ENCODE peak calls at places on chromosomes 13 and 19, in ten cellular contexts. M is aorta; K is LHCN-M2; U is keratinocyte; N is activated CD4-positive, alpha-beta T cell treated with anti-CD3 and anti-CD28 coated beads, Interleukin-2, amount 50 U/mL, for 1 hour; P is omental fat pad; Y is NCI-H1417 treated with DMSO at 0.1 percent for 48 hours; F is activated CD4-positive, alpha-beta memory T cell treated with anti-CD3 and anti-CD28 coated beads, Interleukin-2, amount 10 ng/mL, durations not matched to agents 7 days and 5 days; V is fibroblast of the aortic adventitia; D is NCI-H774. O is an unnamed sample.

GRCh38 chr13:64912141-64912540 is 2318.0 kb downstream of the PCDH9 start:
- DNase-seq in D (no peak), V (peak), K (peak), M (no peak), Y (no peak), P (no peak), F (no peak), N (no peak), U (no peak), O (no peak)

GRCh38 chr13:25319781-25320180 is 18.4 kb downstream of the NUP58 start:
- DNase-seq in U (no peak), P (no peak), F (no peak), Y (no peak), D (no peak), N (no peak), V (no peak), M (no peak), K (no peak), O (no peak)

GRCh38 chr19:2038284-2039081 is 12.6 kb downstream of the MKNK2 start:
- DNase-seq in N (no peak), M (peak), U (no peak), D (no peak), F (no peak), V (no peak), Y (no peak), K (no peak), P (no peak), O (no peak)

GRCh38 chr19:40284501-40285352 is at the start of gene AKT2:
- DNase-seq in K (no peak), F (peak), M (peak), P (no peak), U (no peak), V (peak), N (peak), D (no peak), Y (no peak), O (no peak)

GRCh38 chr19:9144920-9145319 is 4.7 kb downstream of the ZNF317 start:
- DNase-seq in K (peak), Y (no peak), M (no peak), P (no peak), D (no peak), U (no peak), V (peak), F (no peak), N (no peak), O (no peak)

GRCh38 chr13:114070098-114070799 is 62.2 kb downstream of the RASA3 start:
- DNase-seq in K (no peak), N (no peak), P (peak), D (no peak), U (no peak), F (no peak), Y (no peak), V (no peak), M (peak), O (no peak)

GRCh38 chr19:49132974-49133609 is 13.7 kb downstream of the PPFIA3 start:
- DNase-seq in K (no peak), Y (no peak), P (no peak), D (no peak), M (no peak), F (no peak), V (no peak), U (no peak), N (peak), O (no peak)

GRCh38 chr13:110642291-110642981 is 27.1 kb downstream of the NAXD start:
- DNase-seq in F (no peak), V (no peak), Y (no peak), K (no peak), P (no peak), N (no peak), M (no peak), U (no peak), D (no peak), O (no peak)

GRCh38 chr19:7869453-7869909 is 4.7 kb downstream of the PRR36 start:
- DNase-seq in V (peak), M (no peak), U (no peak), Y (no peak), K (no peak), N (peak), F (peak), D (peak), P (no peak), O (no peak)

GRCh38 chr19:41792513-41793413 is 3.6 kb upstream of the CEACAM3 start:
- DNase-seq in D (no peak), K (peak), M (peak), F (peak), Y (no peak), P (no peak), U (no peak), N (peak), V (peak), O (no peak)

GRCh38 chr13:51557875-51558604 is 26.2 kb upstream of the WDFY2 start:
- DNase-seq in D (no peak), V (peak), P (no peak), U (peak), N (no peak), M (no peak), Y (no peak), K (peak), F (no peak), O (no peak)

GRCh38 chr13:111664060-111664459 is 343.6 kb downstream of the TEX29 start:
- DNase-seq in N (no peak), P (no peak), K (no peak), V (no peak), Y (no peak), D (no peak), M (no peak), F (no peak), U (no peak), O (no peak)

GRCh38 chr13:47211106-47211505 is 314.3 kb upstream of the HTR2A start:
- DNase-seq in D (no peak), K (peak), P (no peak), V (no peak), Y (no peak), N (no peak), F (no peak), U (no peak), M (no peak), O (no peak)

GRCh38 chr19:35380450-35381124 is 9.7 kb downstream of the GPR42 start:
- DNase-seq in K (no peak), U (no peak), V (no peak), N (no peak), F (no peak), M (no peak), P (no peak), Y (no peak), D (no peak), O (no peak)